ENCODE peak calls at places on chromosomes 4 and X, in seven cellular contexts. One of them, this sample, is unnamed.

GRCh38 chrX:111917591-111917990 is 41.6 kb downstream of the TRPC5OS start:
- DNase-seq in prostate gland: no peak
- DNase-seq in ovary: no peak
- DNase-seq in stomach: no peak
- DNase-seq in GM12892: no peak
- DNase-seq in uterus: no peak
- DNase-seq in A549: no peak
- DNase-seq in this sample: no peak

GRCh38 chr4:146661368-146661767 is 22.7 kb downstream of the POU4F2 start:
- DNase-seq in prostate gland: no peak
- DNase-seq in ovary: no peak
- DNase-seq in stomach: no peak
- DNase-seq in GM12892: no peak
- DNase-seq in uterus: no peak
- DNase-seq in A549: no peak
- DNase-seq in this sample: no peak

GRCh38 chrX:150771116-150771515 is 77.9 kb downstream of the MTMR1 start:
- DNase-seq in prostate gland: no peak
- DNase-seq in ovary: no peak
- DNase-seq in stomach: no peak
- DNase-seq in GM12892: no peak
- DNase-seq in uterus: no peak
- DNase-seq in A549: no peak
- DNase-seq in this sample: no peak

GRCh38 chrX:101656817-101657216 is 2.8 kb downstream of the ARMCX2 start:
- DNase-seq in prostate gland: no peak
- DNase-seq in ovary: no peak
- DNase-seq in stomach: no peak
- DNase-seq in GM12892: no peak
- DNase-seq in uterus: no peak
- DNase-seq in A549: no peak
- DNase-seq in this sample: no peak

GRCh38 chrX:144259054-144259453 is 375.2 kb downstream of the UBE2NL start:
- DNase-seq in prostate gland: no peak
- DNase-seq in ovary: no peak
- DNase-seq in stomach: no peak
- DNase-seq in GM12892: no peak
- DNase-seq in uterus: no peak
- DNase-seq in A549: no peak
- DNase-seq in this sample: no peak

GRCh38 chrX:64206556-64207162 is 1.2 kb upstream of the AMER1 start:
- DNase-seq in prostate gland: peak
- DNase-seq in ovary: peak
- DNase-seq in stomach: no peak
- DNase-seq in GM12892: no peak
- DNase-seq in uterus: peak
- DNase-seq in A549: no peak
- DNase-seq in this sample: peak

GRCh38 chr4:69759189-69759604 is 1.2 kb downstream of the SULT1B1 start:
- DNase-seq in prostate gland: no peak
- DNase-seq in ovary: no peak
- DNase-seq in stomach: no peak
- DNase-seq in GM12892: no peak
- DNase-seq in uterus: no peak
- DNase-seq in A549: no peak
- DNase-seq in this sample: peak

GRCh38 chr4:100848865-100849264 is 331.0 kb upstream of the EMCN start:
- DNase-seq in prostate gland: no peak
- DNase-seq in ovary: no peak
- DNase-seq in stomach: no peak
- DNase-seq in GM12892: no peak
- DNase-seq in uterus: no peak
- DNase-seq in A549: no peak
- DNase-seq in this sample: no peak

GRCh38 chr4:42341518-42342026 is 55.7 kb upstream of the SHISA3 start:
- DNase-seq in prostate gland: no peak
- DNase-seq in ovary: no peak
- DNase-seq in stomach: no peak
- DNase-seq in GM12892: no peak
- DNase-seq in uterus: no peak
- DNase-seq in A549: no peak
- DNase-seq in this sample: no peak

GRCh38 chrX:16836371-16836770 is 33.8 kb downstream of the RBBP7 start:
- DNase-seq in prostate gland: no peak
- DNase-seq in ovary: no peak
- DNase-seq in stomach: peak
- DNase-seq in GM12892: no peak
- DNase-seq in uterus: no peak
- DNase-seq in A549: peak
- DNase-seq in this sample: peak

GRCh38 chr4:156816356-156816755 is 155.2 kb downstream of the PDGFC start:
- DNase-seq in prostate gland: no peak
- DNase-seq in ovary: no peak
- DNase-seq in stomach: no peak
- DNase-seq in GM12892: no peak
- DNase-seq in uterus: no peak
- DNase-seq in A549: no peak
- DNase-seq in this sample: no peak

GRCh38 chr4:1714303-1715001 is 2.3 kb upstream of the SLBP start:
- DNase-seq in prostate gland: no peak
- DNase-seq in ovary: peak
- DNase-seq in stomach: no peak
- DNase-seq in GM12892: no peak
- DNase-seq in uterus: no peak
- DNase-seq in A549: no peak
- DNase-seq in this sample: no peak

GRCh38 chr4:47526281-47526680 is 41.2 kb downstream of the ATP10D start:
- DNase-seq in prostate gland: no peak
- DNase-seq in ovary: no peak
- DNase-seq in stomach: no peak
- DNase-seq in GM12892: no peak
- DNase-seq in uterus: no peak
- DNase-seq in A549: no peak
- DNase-seq in this sample: no peak

GRCh38 chr4:44447563-44448504 is 775 bp downstream of the KCTD8 start:
- DNase-seq in prostate gland: peak
- DNase-seq in ovary: peak
- DNase-seq in stomach: peak
- DNase-seq in GM12892: no peak
- DNase-seq in uterus: peak
- DNase-seq in A549: no peak
- DNase-seq in this sample: no peak

GRCh38 chr4:38382492-38382891 is 281.5 kb upstream of the KLF3 start:
- DNase-seq in prostate gland: no peak
- DNase-seq in ovary: no peak
- DNase-seq in stomach: no peak
- DNase-seq in GM12892: no peak
- DNase-seq in uterus: no peak
- DNase-seq in A549: no peak
- DNase-seq in this sample: no peak

GRCh38 chr4:44448548-44449443 is at the start of gene KCTD8:
- DNase-seq in prostate gland: peak
- DNase-seq in ovary: peak
- DNase-seq in stomach: peak
- DNase-seq in GM12892: peak
- DNase-seq in uterus: peak
- DNase-seq in A549: peak
- DNase-seq in this sample: peak

GRCh38 chrX:42565739-42566138 is 212.2 kb downstream of the PPP1R2C start:
- DNase-seq in prostate gland: no peak
- DNase-seq in ovary: no peak
- DNase-seq in stomach: no peak
- DNase-seq in GM12892: no peak
- DNase-seq in uterus: no peak
- DNase-seq in A549: no peak
- DNase-seq in this sample: no peak

GRCh38 chr4:2459589-2460349 is 9.1 kb upstream of the RNF4 start:
- DNase-seq in prostate gland: no peak
- DNase-seq in ovary: no peak
- DNase-seq in stomach: no peak
- DNase-seq in GM12892: no peak
- DNase-seq in uterus: no peak
- DNase-seq in A549: no peak
- DNase-seq in this sample: no peak

GRCh38 chr4:76726631-76727030 is 171.3 kb downstream of the SOWAHB start:
- DNase-seq in prostate gland: no peak
- DNase-seq in ovary: no peak
- DNase-seq in stomach: no peak
- DNase-seq in GM12892: no peak
- DNase-seq in uterus: no peak
- DNase-seq in A549: no peak
- DNase-seq in this sample: no peak

GRCh38 chrX:46326161-46326560 is 219.1 kb downstream of the ZNF674 start:
- DNase-seq in prostate gland: no peak
- DNase-seq in ovary: no peak
- DNase-seq in stomach: no peak
- DNase-seq in GM12892: no peak
- DNase-seq in uterus: no peak
- DNase-seq in A549: no peak
- DNase-seq in this sample: no peak

GRCh38 chr4:128600996-128601857 is 208.3 kb upstream of the JADE1 start:
- DNase-seq in prostate gland: peak
- DNase-seq in ovary: peak
- DNase-seq in stomach: peak
- DNase-seq in GM12892: no peak
- DNase-seq in uterus: peak
- DNase-seq in A549: peak
- DNase-seq in this sample: peak

GRCh38 chrX:137563681-137564651 is 2.0 kb upstream of the ZIC3 start:
- DNase-seq in prostate gland: no peak
- DNase-seq in ovary: no peak
- DNase-seq in stomach: no peak
- DNase-seq in GM12892: no peak
- DNase-seq in uterus: no peak
- DNase-seq in A549: no peak
- DNase-seq in this sample: no peak

GRCh38 chr4:112823631-112824030 is 186.7 kb downstream of the LARP7 start:
- DNase-seq in prostate gland: no peak
- DNase-seq in ovary: no peak
- DNase-seq in stomach: no peak
- DNase-seq in GM12892: no peak
- DNase-seq in uterus: no peak
- DNase-seq in A549: no peak
- DNase-seq in this sample: no peak

GRCh38 chr4:112819729-112820128 is 182.8 kb downstream of the LARP7 start:
- DNase-seq in prostate gland: no peak
- DNase-seq in ovary: no peak
- DNase-seq in stomach: no peak
- DNase-seq in GM12892: no peak
- DNase-seq in uterus: no peak
- DNase-seq in A549: no peak
- DNase-seq in this sample: no peak

GRCh38 chr4:112813790-112814189 is 176.8 kb downstream of the LARP7 start:
- DNase-seq in prostate gland: no peak
- DNase-seq in ovary: no peak
- DNase-seq in stomach: no peak
- DNase-seq in GM12892: no peak
- DNase-seq in uterus: no peak
- DNase-seq in A549: no peak
- DNase-seq in this sample: no peak

GRCh38 chr4:112823141-112823540 is 186.2 kb downstream of the LARP7 start:
- DNase-seq in prostate gland: no peak
- DNase-seq in ovary: no peak
- DNase-seq in stomach: no peak
- DNase-seq in GM12892: no peak
- DNase-seq in uterus: no peak
- DNase-seq in A549: no peak
- DNase-seq in this sample: no peak

GRCh38 chr4:112817933-112818921 is 181.3 kb downstream of the LARP7 start:
- DNase-seq in prostate gland: no peak
- DNase-seq in ovary: peak
- DNase-seq in stomach: peak
- DNase-seq in GM12892: peak
- DNase-seq in uterus: peak
- DNase-seq in A549: peak
- DNase-seq in this sample: peak
- TF ChIP-seq POLR2A in prostate gland: no peak
- TF ChIP-seq POLR2A in ovary: no peak
- TF ChIP-seq POLR2A in stomach: no peak
- TF ChIP-seq POLR2A in GM12892: peak
- TF ChIP-seq POLR2A in uterus: peak
- TF ChIP-seq POLR2A in A549: no peak
- TF ChIP-seq POLR2A in this sample: no peak

GRCh38 chrX:119495734-119496520 is 27.7 kb downstream of the SLC25A5 start:
- DNase-seq in prostate gland: no peak
- DNase-seq in ovary: no peak
- DNase-seq in stomach: no peak
- DNase-seq in GM12892: no peak
- DNase-seq in uterus: no peak
- DNase-seq in A549: no peak
- DNase-seq in this sample: peak
- TF ChIP-seq POLR2A in prostate gland: no peak
- TF ChIP-seq POLR2A in ovary: no peak
- TF ChIP-seq POLR2A in stomach: no peak
- TF ChIP-seq POLR2A in GM12892: no peak
- TF ChIP-seq POLR2A in uterus: no peak
- TF ChIP-seq POLR2A in A549: no peak
- TF ChIP-seq POLR2A in this sample: no peak

GRCh38 chr4:185534850-185535761 is at the start of gene PDLIM3:
- DNase-seq in prostate gland: peak
- DNase-seq in ovary: peak
- DNase-seq in stomach: peak
- DNase-seq in GM12892: peak
- DNase-seq in uterus: peak
- DNase-seq in A549: peak
- DNase-seq in this sample: peak
- TF ChIP-seq POLR2A in prostate gland: peak
- TF ChIP-seq POLR2A in ovary: peak
- TF ChIP-seq POLR2A in stomach: no peak
- TF ChIP-seq POLR2A in GM12892: no peak
- TF ChIP-seq POLR2A in uterus: peak
- TF ChIP-seq POLR2A in A549: no peak
- TF ChIP-seq POLR2A in this sample: peak

GRCh38 chr4:40626183-40626990 is 3.3 kb downstream of the RBM47 start:
- DNase-seq in prostate gland: peak
- DNase-seq in ovary: no peak
- DNase-seq in stomach: no peak
- DNase-seq in GM12892: no peak
- DNase-seq in uterus: no peak
- DNase-seq in A549: no peak
- DNase-seq in this sample: no peak

GRCh38 chr4:40630335-40631021 is 814 bp upstream of the RBM47 start:
- DNase-seq in prostate gland: peak
- DNase-seq in ovary: peak
- DNase-seq in stomach: peak
- DNase-seq in GM12892: peak
- DNase-seq in uterus: no peak
- DNase-seq in A549: peak
- DNase-seq in this sample: peak

GRCh38 chr4:40628888-40629287 is 776 bp downstream of the RBM47 start:
- DNase-seq in prostate gland: no peak
- DNase-seq in ovary: no peak
- DNase-seq in stomach: no peak
- DNase-seq in GM12892: no peak
- DNase-seq in uterus: no peak
- DNase-seq in A549: no peak
- DNase-seq in this sample: no peak

GRCh38 chr4:40627540-40627939 is 2.1 kb downstream of the RBM47 start:
- DNase-seq in prostate gland: no peak
- DNase-seq in ovary: no peak
- DNase-seq in stomach: no peak
- DNase-seq in GM12892: no peak
- DNase-seq in uterus: no peak
- DNase-seq in A549: no peak
- DNase-seq in this sample: no peak

GRCh38 chr4:40629401-40630334 is at the start of gene RBM47:
- DNase-seq in prostate gland: peak
- DNase-seq in ovary: peak
- DNase-seq in stomach: peak
- DNase-seq in GM12892: peak
- DNase-seq in uterus: peak
- DNase-seq in A549: no peak
- DNase-seq in this sample: peak
- TF ChIP-seq POLR2A in prostate gland: peak
- TF ChIP-seq POLR2A in ovary: no peak
- TF ChIP-seq POLR2A in stomach: no peak
- TF ChIP-seq POLR2A in GM12892: peak
- TF ChIP-seq POLR2A in uterus: peak
- TF ChIP-seq POLR2A in A549: peak
- TF ChIP-seq POLR2A in this sample: peak

This sample was measured in transverse colon.